ENCODE peak calls at places on chromosomes 7 and 10, in eight cellular contexts. S, W, D, F, P, L, H and E are unnamed samples.

GRCh38 chr10:60343254-60343653 is 46.4 kb downstream of the ANK3 start:
- DNase-seq in D (no peak), H (no peak), S (no peak), F (no peak), L (no peak), W (no peak), P (no peak), E (no peak)

GRCh38 chr10:114548662-114549061 is 109.4 kb downstream of the ABLIM1 start:
- DNase-seq in P (no peak), F (peak), S (no peak), L (no peak), H (no peak), D (peak), W (no peak), E (no peak)

GRCh38 chr10:132627736-132628512 is 90.3 kb downstream of the INPP5A start:
- DNase-seq in D (no peak), W (no peak), L (no peak), F (no peak), S (peak), P (no peak), H (peak), E (no peak)

GRCh38 chr10:122648599-122649428 is 50.8 kb downstream of the C10orf120 start:
- DNase-seq in L (no peak), P (peak), D (peak), W (peak), F (peak), S (no peak), H (peak), E (peak)

GRCh38 chr10:6786579-6787031 is 206.5 kb upstream of the PRKCQ start:
- DNase-seq in F (peak), D (peak), H (no peak), P (no peak), W (no peak), L (no peak), S (no peak), E (no peak)

GRCh38 chr10:111102381-111102973 is 25.6 kb downstream of the ADRA2A start:
- DNase-seq in D (no peak), W (no peak), F (no peak), P (no peak), L (no peak), H (no peak), S (no peak), E (no peak)

GRCh38 chr10:45040921-45041320 is 40.2 kb downstream of the ZNF22 start:
- DNase-seq in H (no peak), W (no peak), D (no peak), P (no peak), S (no peak), L (no peak), F (no peak), E (no peak)

GRCh38 chr7:7736671-7737070 is 18.3 kb upstream of the RPA3 start:
- DNase-seq in D (no peak), W (no peak), H (no peak), P (no peak), S (no peak), F (no peak), L (no peak), E (no peak)

GRCh38 chr10:18616337-18616736 is 35.0 kb downstream of the NSUN6 start:
- DNase-seq in P (no peak), H (no peak), D (no peak), L (no peak), F (no peak), S (no peak), W (no peak), E (no peak)

GRCh38 chr7:94595717-94596116 is 60.2 kb downstream of the SGCE start:
- DNase-seq in F (no peak), L (no peak), W (no peak), P (no peak), S (no peak), D (no peak), H (no peak), E (no peak)

GRCh38 chr7:45644237-45644636 is 70.1 kb downstream of the ADCY1 start:
- DNase-seq in H (no peak), P (no peak), S (no peak), D (no peak), F (no peak), L (no peak), W (no peak), E (no peak)

GRCh38 chr7:19317461-19317860 is 172.2 kb upstream of the FERD3L start:
- DNase-seq in H (no peak), S (no peak), L (no peak), D (no peak), F (no peak), P (no peak), W (no peak), E (no peak)

GRCh38 chr10:103605359-103606156 is 112.1 kb downstream of the NEURL1 start:
- DNase-seq in P (peak), L (peak), S (no peak), F (no peak), D (peak), W (peak), H (no peak), E (no peak)